ENCODE peak calls at places on chromosomes 2 and 18, in five cellular contexts. Z is memory B cell, R is SW 1271, P is left lung, E is neural progenitor cell. F is an unnamed sample.

GRCh38 chr18:69648486-69648885 is 247.8 kb downstream of the DOK6 start:
- DNase-seq in R (no peak), E (no peak), Z (no peak), P (no peak), F (no peak)

GRCh38 chr2:10385933-10386773 is 62.0 kb downstream of the ODC1 start:
- DNase-seq in P (no peak), Z (no peak), E (no peak), R (no peak), F (peak; percentile 83)

GRCh38 chr2:150639917-150640538 is 152.6 kb upstream of the RND3 start:
- DNase-seq in P (no peak), R (no peak), E (no peak), Z (no peak), F (peak; percentile 48)

GRCh38 chr18:51480562-51481261 is 283.2 kb upstream of the MEX3C start:
- DNase-seq in Z (no peak), R (no peak), P (no peak), E (no peak), F (no peak)

GRCh38 chr2:26099933-26100332 is 66.0 kb downstream of the RAB10 start:
- DNase-seq in E (no peak), R (no peak), P (no peak), Z (no peak), F (no peak)

GRCh38 chr2:9552491-9553178 is 3.0 kb downstream of the ADAM17 start:
- DNase-seq in R (peak; percentile 28), Z (no peak), E (no peak), P (no peak), F (peak; percentile 91)

GRCh38 chr2:190993292-190993643 is 20.7 kb downstream of the STAT1 start:
- DNase-seq in E (no peak), P (no peak), Z (no peak), R (no peak), F (no peak)

GRCh38 chr2:172172513-172173217 is 70.0 kb upstream of the DLX2 start:
- DNase-seq in E (peak; percentile 92), R (peak; percentile 36), Z (peak; percentile 35), P (peak; percentile 74), F (peak; percentile 87)

GRCh38 chr2:218891275-218892135 is 10.9 kb downstream of the WNT10A start:
- DNase-seq in Z (peak; percentile 14), P (no peak), E (no peak), R (no peak), F (no peak)

GRCh38 chr18:9575558-9575957 is 38.8 kb downstream of the PPP4R1 start:
- DNase-seq in R (peak; percentile 47), P (peak; percentile 71), Z (no peak), E (peak; percentile 73), F (peak; percentile 87)

GRCh38 chr2:196592912-196593881 is 46.3 kb upstream of the CCDC150 start:
- DNase-seq in R (no peak), E (peak; percentile 88), Z (peak; percentile 16), P (no peak), F (peak; percentile 82)

GRCh38 chr18:76357174-76357573 is 137.9 kb downstream of the ZNF516 start:
- DNase-seq in P (no peak), E (no peak), Z (no peak), R (no peak), F (no peak)

GRCh38 chr18:9746958-9747357 is 38.9 kb downstream of the RAB31 start:
- DNase-seq in R (no peak), P (no peak), E (no peak), Z (no peak), F (peak; percentile 12)

GRCh38 chr2:207352978-207353377 is 176.8 kb upstream of the CREB1 start:
- DNase-seq in R (no peak), P (no peak), E (peak; percentile 14), Z (no peak), F (peak; percentile 56)

GRCh38 chr18:9631814-9632496 is 17.6 kb upstream of the PPP4R1 start:
- DNase-seq in R (no peak), E (no peak), Z (no peak), P (no peak), F (peak; percentile 93)

GRCh38 chr2:207768891-207769596 is 662 bp downstream of the FZD5 start:
- DNase-seq in Z (peak; percentile 43), E (peak; percentile 61), R (no peak), P (peak; percentile 47), F (peak; percentile 51)

GRCh38 chr18:61541673-61542072 is 208.4 kb downstream of the CDH20 start:
- DNase-seq in E (no peak), P (no peak), Z (no peak), R (no peak), F (no peak)

GRCh38 chr2:168697668-168698121 is 104.7 kb upstream of the NOSTRIN start:
- DNase-seq in P (no peak), E (no peak), Z (no peak), R (no peak), F (peak; percentile 11)

GRCh38 chr2:96157649-96158553 is 12.7 kb upstream of the DUSP2 start:
- DNase-seq in R (no peak), Z (no peak), E (no peak), P (no peak), F (peak; percentile 63)

GRCh38 chr2:171668111-171668600 is 19.1 kb upstream of the DYNC1I2 start:
- DNase-seq in P (no peak), E (no peak), R (no peak), Z (no peak), F (no peak)

GRCh38 chr2:128789776-128790455 is 471.2 kb upstream of the HS6ST1 start:
- DNase-seq in Z (no peak), E (no peak), P (no peak), R (no peak), F (no peak)

GRCh38 chr2:9258953-9259399 is 52.4 kb downstream of the ASAP2 start:
- DNase-seq in R (no peak), E (no peak), Z (no peak), P (no peak), F (peak; percentile 34)

GRCh38 chr2:54416166-54416798 is 39.8 kb upstream of the SPTBN1 start:
- DNase-seq in R (no peak), P (peak; percentile 56), E (no peak), Z (no peak), F (no peak)

GRCh38 chr2:237210763-237211162 is 125.1 kb downstream of the COPS8 start:
- DNase-seq in P (no peak), E (no peak), R (no peak), Z (no peak), F (no peak)

GRCh38 chr2:239762742-239763269 is 262.3 kb downstream of the NDUFA10 start:
- DNase-seq in P (no peak), Z (no peak), E (no peak), R (no peak), F (peak; percentile 14)

GRCh38 chr2:51013870-51014526 is 17.9 kb downstream of the NRXN1 start:
- DNase-seq in Z (no peak), P (no peak), R (no peak), E (no peak), F (no peak)

GRCh38 chr2:108243566-108243965 is 3.8 kb downstream of the SULT1C3 start:
- DNase-seq in R (no peak), E (no peak), Z (no peak), P (no peak), F (peak; percentile 72)

GRCh38 chr2:36789181-36789804 is 92.8 kb downstream of the VIT start:
- DNase-seq in Z (no peak), P (no peak), R (no peak), E (no peak), F (no peak)

GRCh38 chr2:234981197-234982095 is 29.6 kb downstream of the SH3BP4 start:
- DNase-seq in Z (no peak), P (peak; percentile 73), R (peak; percentile 81), E (peak; percentile 77), F (peak; percentile 99)

GRCh38 chr2:69915050-69915945 is at the start of gene MXD1:
- DNase-seq in Z (no peak), R (no peak), E (peak; percentile 57), P (peak; percentile 55), F (peak; percentile 50)

GRCh38 chr2:131105950-131106801 is 1.0 kb downstream of the PLEKHB2 start:
- DNase-seq in E (peak; percentile 23), R (no peak), P (peak; percentile 65), Z (no peak), F (peak; percentile 84)

GRCh38 chr2:62304429-62305417 is 108.8 kb downstream of the B3GNT2 start:
- DNase-seq in R (no peak), Z (no peak), P (peak; percentile 80), E (peak; percentile 34), F (peak; percentile 28)

GRCh38 chr2:233436191-233436581 is 81.9 kb downstream of the DGKD start:
- DNase-seq in P (no peak), E (no peak), R (no peak), Z (no peak), F (no peak)

GRCh38 chr2:25358249-25358815 is 16.6 kb upstream of the DNMT3A start:
- DNase-seq in E (peak; percentile 37), R (no peak), Z (no peak), P (no peak), F (no peak)

GRCh38 chr2:67476808-67477790 is 80.0 kb downstream of the ETAA1 start:
- DNase-seq in E (peak; percentile 19), P (no peak), R (no peak), Z (no peak), F (peak; percentile 59)

F was measured in GM23248.